ENCODE peak calls at places on chromosomes 3 and 15, in seven cellular contexts. G is stomach, P is caudate nucleus, T is SJCRH30, S is HEK293T, J is endothelial cell, W is left ventricle myocardium superior. O is an unnamed sample.

GRCh38 chr15:40133544-40133943 is 24.9 kb upstream of the BMF start:
- DNase-seq in G (no peak), P (no peak), T (no peak), S (no peak), J (no peak), W (no peak), O (no peak)

GRCh38 chr3:12336099-12336498 is 47.2 kb downstream of the PPARG start:
- DNase-seq in G (no peak), P (no peak), T (no peak), S (no peak), J (no peak), W (no peak), O (no peak)

GRCh38 chr15:72604794-72605193 is 49.7 kb upstream of the GOLGA6B start:
- DNase-seq in G (no peak), P (no peak), T (no peak), S (peak; percentile 17), J (peak; percentile 23), W (no peak), O (no peak)

GRCh38 chr3:174620138-174620537 is 239.0 kb upstream of the NAALADL2 start:
- DNase-seq in G (no peak), P (no peak), T (no peak), S (no peak), J (no peak), W (no peak), O (peak; percentile 7)

GRCh38 chr15:101637038-101637437 is 15.1 kb downstream of the TM2D3 start:
- DNase-seq in G (no peak), P (no peak), T (no peak), S (no peak), J (no peak), W (no peak), O (no peak)

GRCh38 chr15:92095691-92096090 is 242.2 kb downstream of the SLCO3A1 start:
- DNase-seq in G (no peak), P (no peak), T (no peak), S (no peak), J (no peak), W (no peak), O (no peak)

GRCh38 chr15:77581896-77582569 is 50.7 kb downstream of the LINGO1 start:
- DNase-seq in G (no peak), P (no peak), T (no peak), S (no peak), J (no peak), W (no peak), O (no peak)

GRCh38 chr3:23992051-23992628 is 47.1 kb downstream of the NR1D2 start:
- DNase-seq in G (no peak), P (peak; percentile 61), T (peak; percentile 27), S (no peak), J (no peak), W (no peak), O (no peak)

GRCh38 chr3:15309662-15310335 is 22.6 kb downstream of the SH3BP5 start:
- DNase-seq in G (no peak), P (peak; percentile 41), T (no peak), S (no peak), J (no peak), W (no peak), O (no peak)

O was measured in HS-27A.